ENCODE peak calls at places on chromosomes 11 and 22, in seven cellular contexts. D is NCI-H2227 treated with DMSO at 0.1 percent for 48 hours, G is HCEC 1CT, A is HEK293T, P is T-cell, U is type B pancreatic cell, Y is endodermal cell. H is an unnamed sample.

GRCh38 chr11:72812604-72812967 is 1.6 kb upstream of the ATG16L2 start:
- DNase-seq in D (no peak), G (no peak), A (no peak), P (no peak), U (no peak), Y (peak; percentile 58), H (peak; percentile 10)

GRCh38 chr11:120800206-120800605 is 223.7 kb upstream of the TBCEL start:
- DNase-seq in D (no peak), G (no peak), A (no peak), P (no peak), U (no peak), Y (no peak), H (no peak)

GRCh38 chr11:8531312-8531711 is 62.7 kb downstream of the STK33 start:
- DNase-seq in D (peak; percentile 15), G (peak; percentile 7), A (no peak), P (no peak), U (no peak), Y (no peak), H (peak; percentile 65)

GRCh38 chr11:27904358-27905055 is 203.4 kb downstream of the KIF18A start:
- DNase-seq in D (no peak), G (peak; percentile 85), A (no peak), P (no peak), U (no peak), Y (no peak), H (peak; percentile 30)

GRCh38 chr11:134252539-134253188 is 488 bp downstream of the THYN1 start:
- DNase-seq in D (peak; percentile 42), G (peak; percentile 30), A (peak; percentile 40), P (no peak), U (no peak), Y (peak; percentile 62), H (no peak)

GRCh38 chr11:1002091-1002984 is 34.2 kb downstream of the MUC6 start:
- DNase-seq in D (no peak), G (no peak), A (no peak), P (no peak), U (no peak), Y (no peak), H (no peak)

GRCh38 chr11:83172551-83172950 is 15.6 kb downstream of the PCF11 start:
- DNase-seq in D (no peak), G (no peak), A (no peak), P (no peak), U (no peak), Y (no peak), H (no peak)

GRCh38 chr22:42438293-42438650 is 6.1 kb upstream of the NFAM1 start:
- DNase-seq in D (no peak), G (no peak), A (no peak), P (no peak), U (no peak), Y (peak; percentile 79), H (no peak)

GRCh38 chr11:15159085-15159484 is 44.4 kb downstream of the INSC start:
- DNase-seq in D (no peak), G (peak; percentile 73), A (peak; percentile 51), P (no peak), U (no peak), Y (peak; percentile 61), H (peak; percentile 11)

GRCh38 chr22:34886391-34886790 is 179.6 kb upstream of the ISX start:
- DNase-seq in D (no peak), G (no peak), A (no peak), P (no peak), U (no peak), Y (no peak), H (no peak)

GRCh38 chr22:29314537-29315285 is 786 bp downstream of the RASL10A start:
- DNase-seq in D (no peak), G (no peak), A (no peak), P (no peak), U (no peak), Y (peak; percentile 76), H (no peak)

GRCh38 chr22:30874431-30875370 is 93.9 kb downstream of the MORC2 start:
- DNase-seq in D (no peak), G (no peak), A (no peak), P (no peak), U (peak; percentile 40), Y (no peak), H (no peak)

GRCh38 chr22:39664485-39665200 is 94.1 kb downstream of the CACNA1I start:
- DNase-seq in D (no peak), G (no peak), A (peak; percentile 83), P (peak; percentile 26), U (no peak), Y (peak; percentile 97), H (no peak)

GRCh38 chr11:43784301-43784700 is 96.3 kb upstream of the ALKBH3 start:
- DNase-seq in D (no peak), G (no peak), A (no peak), P (no peak), U (no peak), Y (no peak), H (no peak)

GRCh38 chr11:75792997-75793800 is 21.8 kb upstream of the UVRAG start:
- DNase-seq in D (no peak), G (no peak), A (no peak), P (no peak), U (no peak), Y (no peak), H (no peak)

GRCh38 chr22:22712092-22712658 is 67.8 kb downstream of the GGTLC2 start:
- DNase-seq in D (no peak), G (no peak), A (no peak), P (no peak), U (peak; percentile 36), Y (no peak), H (no peak)

GRCh38 chr11:108958446-108959123 is 293.7 kb downstream of the DDX10 start:
- DNase-seq in D (peak; percentile 4), G (peak; percentile 89), A (no peak), P (no peak), U (no peak), Y (no peak), H (peak; percentile 80)

GRCh38 chr11:118214210-118214914 is 10.4 kb downstream of the JAML start:
- DNase-seq in D (no peak), G (no peak), A (no peak), P (no peak), U (no peak), Y (no peak), H (no peak)